ENCODE peak calls at places on chromosome 7, in eight cellular contexts. F is NCI-H1694 treated with DMSO at 0.1 percent for 48 hours; U is ELR; B is astrocyte of the spinal cord; A is brain microvascular endothelial cell; G is NCI-H460; C is KBM-7; N is CD4-positive, alpha-beta T cell. Z is an unnamed sample.

GRCh38 chr7:108434030-108434429 is 22.2 kb downstream of the NRCAM start:
- DNase-seq in G (no peak), N (no peak), U (no peak), F (no peak), C (no peak), B (no peak), A (no peak), Z (no peak)

GRCh38 chr7:144826248-144826647 is 9.6 kb downstream of the TPK1 start:
- DNase-seq in G (no peak), F (no peak), A (no peak), C (no peak), N (no peak), U (no peak), B (peak; percentile 12), Z (no peak)

GRCh38 chr7:4631664-4632171 is 50.4 kb upstream of the FOXK1 start:
- DNase-seq in U (peak; percentile 87), G (peak; percentile 93), A (peak; percentile 84), C (peak; percentile 45), B (peak; percentile 90), F (peak; percentile 78), N (no peak), Z (no peak)

GRCh38 chr7:30315589-30315988 is 31.2 kb downstream of the ZNRF2 start:
- DNase-seq in U (no peak), F (no peak), C (no peak), B (no peak), N (no peak), G (no peak), A (no peak), Z (no peak)

GRCh38 chr7:101162551-101163280 is 2.7 kb downstream of the VGF start:
- DNase-seq in B (peak; percentile 34), U (peak; percentile 73), N (no peak), G (peak; percentile 43), C (peak; percentile 53), A (no peak), F (peak; percentile 25), Z (no peak)

GRCh38 chr7:7989133-7989984 is 20.8 kb downstream of the GLCCI1 start:
- DNase-seq in C (no peak), U (no peak), F (no peak), B (no peak), A (no peak), G (no peak), N (no peak), Z (no peak)

GRCh38 chr7:117871401-117871777 is 1.9 kb downstream of the CTTNBP2 start:
- DNase-seq in U (no peak), F (no peak), G (no peak), C (no peak), B (no peak), N (no peak), A (no peak), Z (no peak)

GRCh38 chr7:98571006-98571405 is 46.1 kb upstream of the NPTX2 start:
- DNase-seq in A (no peak), B (no peak), N (no peak), F (no peak), C (no peak), G (no peak), U (no peak), Z (no peak)

GRCh38 chr7:150977382-150978135 is 562 bp downstream of the KCNH2 start:
- DNase-seq in A (no peak), N (no peak), C (no peak), U (no peak), F (no peak), B (no peak), G (no peak), Z (no peak)

GRCh38 chr7:149828357-149829309 is 9.5 kb upstream of the ZNF862 start:
- DNase-seq in C (no peak), N (no peak), G (no peak), B (no peak), F (no peak), A (no peak), U (no peak), Z (no peak)

GRCh38 chr7:31071316-31071715 is 19.2 kb downstream of the ADCYAP1R1 start:
- DNase-seq in N (no peak), U (no peak), G (no peak), A (no peak), B (no peak), F (no peak), C (no peak), Z (no peak)

GRCh38 chr7:110870926-110871325 is 220.0 kb upstream of the LRRN3 start:
- DNase-seq in U (no peak), G (no peak), N (no peak), A (no peak), F (no peak), B (no peak), C (no peak), Z (no peak)

GRCh38 chr7:157427811-157428553 is 91.2 kb downstream of the DNAJB6 start:
- DNase-seq in B (no peak), G (no peak), N (no peak), C (no peak), F (no peak), U (no peak), A (no peak), Z (no peak)

GRCh38 chr7:126842451-126842850 is 410.3 kb downstream of the GRM8 start:
- DNase-seq in G (no peak), C (no peak), A (no peak), F (no peak), N (no peak), B (no peak), U (no peak), Z (no peak)

GRCh38 chr7:112887-113286 is 79.5 kb upstream of the FAM20C start:
- DNase-seq in F (no peak), U (peak; percentile 60), B (no peak), N (no peak), A (no peak), G (no peak), C (peak; percentile 39), Z (no peak)

GRCh38 chr7:64744680-64745079 is 49.5 kb upstream of the ZNF138 start:
- DNase-seq in C (no peak), F (no peak), A (no peak), N (no peak), U (no peak), B (no peak), G (no peak), Z (no peak)

GRCh38 chr7:150754950-150755349 is 17.7 kb downstream of the GIMAP5 start:
- DNase-seq in B (no peak), G (no peak), C (no peak), N (no peak), F (no peak), U (no peak), A (no peak), Z (no peak)

GRCh38 chr7:73560035-73560835 is 2.7 kb upstream of the BCL7B start:
- DNase-seq in B (peak; percentile 80), U (peak; percentile 89), F (peak; percentile 65), A (peak; percentile 87), G (peak; percentile 39), C (no peak), N (no peak), Z (no peak)

GRCh38 chr7:18445916-18446520 is 49.5 kb upstream of the HDAC9 start:
- DNase-seq in U (no peak), A (no peak), C (no peak), N (no peak), B (no peak), G (no peak), F (no peak), Z (no peak)

GRCh38 chr7:56092789-56093531 is at the start of gene PHKG1:
- DNase-seq in A (peak; percentile 74), G (no peak), C (no peak), B (peak; percentile 91), N (no peak), F (peak; percentile 36), U (peak; percentile 72), Z (no peak)

GRCh38 chr7:110940756-110941155 is 150.2 kb upstream of the LRRN3 start:
- DNase-seq in U (no peak), A (peak; percentile 45), N (no peak), B (no peak), C (no peak), G (no peak), F (no peak), Z (no peak)

GRCh38 chr7:73974101-73974947 is 53.6 kb upstream of the ELN start:
- DNase-seq in C (no peak), U (no peak), A (no peak), B (no peak), G (no peak), N (no peak), F (no peak), Z (no peak)

GRCh38 chr7:15131661-15132060 is 229.1 kb upstream of the DGKB start:
- DNase-seq in N (no peak), F (no peak), A (no peak), G (no peak), C (no peak), B (no peak), U (no peak), Z (no peak)

Z was measured in GM19239.